ENCODE peak calls at places on chromosomes 13 and 19, in nine cellular contexts. N is stomach, X is suprapubic skin, Y is sigmoid colon, G is HCT116, V is transverse colon, Z is K562, C is GM12878, R is breast epithelium. F is an unnamed sample.

GRCh38 chr13:22506286-22506685 is 674.5 kb upstream of the SGCG start:
- DNase-seq in N (no peak), X (no peak), Y (no peak), G (no peak), V (no peak), Z (no peak), C (no peak), R (no peak), F (no peak)

GRCh38 chr19:6108721-6109633 is 1.3 kb downstream of the RFX2 start:
- DNase-seq in N (peak), X (no peak), Y (peak), G (no peak), V (peak), Z (peak), C (no peak), R (peak), F (no peak)

GRCh38 chr13:72290962-72291681 is 424.1 kb upstream of the DACH1 start:
- DNase-seq in N (no peak), X (no peak), Y (no peak), G (peak), V (no peak), Z (no peak), C (no peak), R (no peak), F (no peak)

GRCh38 chr19:6967962-6968361 is 53.3 kb downstream of the MBD3L2B start:
- DNase-seq in N (no peak), X (no peak), Y (no peak), G (no peak), V (no peak), Z (no peak), C (no peak), R (no peak), F (no peak)

GRCh38 chr13:91312324-91312723 is 35.2 kb upstream of the MIR17HG start:
- DNase-seq in N (no peak), X (no peak), Y (no peak), G (no peak), V (no peak), Z (no peak), C (no peak), R (no peak), F (no peak)

GRCh38 chr19:3266792-3267469 is 42.5 kb downstream of the CELF5 start:
- DNase-seq in N (no peak), X (no peak), Y (no peak), G (no peak), V (no peak), Z (peak), C (no peak), R (peak), F (no peak)

GRCh38 chr13:54750521-54750920 is 1721.9 kb downstream of the OLFM4 start:
- DNase-seq in N (no peak), X (no peak), Y (no peak), G (no peak), V (no peak), Z (no peak), C (no peak), R (no peak), F (no peak)

GRCh38 chr13:74136089-74136658 is 2.0 kb upstream of the KLF12 start:
- DNase-seq in N (peak), X (no peak), Y (peak), G (no peak), V (peak), Z (no peak), C (no peak), R (no peak), F (no peak)

GRCh38 chr13:100510208-100510997 is 78.2 kb downstream of the GGACT start:
- DNase-seq in N (no peak), X (no peak), Y (no peak), G (no peak), V (no peak), Z (no peak), C (no peak), R (no peak), F (no peak)

GRCh38 chr13:79455331-79455730 is 25.6 kb upstream of the NDFIP2 start:
- DNase-seq in N (no peak), X (no peak), Y (no peak), G (no peak), V (no peak), Z (no peak), C (no peak), R (no peak), F (no peak)

GRCh38 chr19:45919678-45920077 is 5.1 kb upstream of the NANOS2 start:
- DNase-seq in N (no peak), X (no peak), Y (no peak), G (no peak), V (no peak), Z (no peak), C (no peak), R (peak), F (no peak)

GRCh38 chr19:29211562-29212416 is 1.2 kb downstream of the UQCRFS1 start:
- DNase-seq in N (no peak), X (no peak), Y (no peak), G (no peak), V (peak), Z (peak), C (no peak), R (no peak), F (no peak)

GRCh38 chr13:112178769-112179168 is 111.8 kb downstream of the SOX1 start:
- DNase-seq in N (no peak), X (peak), Y (no peak), G (no peak), V (no peak), Z (no peak), C (no peak), R (no peak), F (no peak)

GRCh38 chr19:2808129-2808941 is 11.3 kb upstream of the ZNF554 start:
- DNase-seq in N (no peak), X (no peak), Y (no peak), G (no peak), V (no peak), Z (no peak), C (no peak), R (no peak), F (peak)

DNA sequence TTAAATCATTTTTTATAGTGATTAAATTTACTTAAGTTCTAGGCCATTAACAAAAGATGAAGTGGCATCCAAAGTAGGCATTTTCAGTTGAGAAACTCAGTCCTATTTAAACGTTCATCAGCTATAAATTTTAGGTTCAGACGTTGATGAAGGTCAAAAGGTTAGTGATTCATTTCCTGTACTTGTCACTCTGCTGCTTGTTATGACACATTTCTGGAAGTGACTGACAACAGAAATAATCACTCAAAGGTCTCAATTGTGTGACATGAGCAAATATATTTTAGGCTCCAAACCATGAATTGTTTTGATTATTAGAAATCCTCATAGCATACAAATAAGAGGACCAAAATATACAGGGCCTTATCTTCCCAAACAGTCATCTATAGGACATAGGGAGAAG is 10.3 kb upstream of the EDNRB start:
- DNase-seq in N (no peak), X (no peak), Y (no peak), G (no peak), V (no peak), Z (no peak), C (peak), R (no peak), F (no peak)
- TF ChIP-seq POLR2AphosphoS5 in N (no peak), X (no peak), Y (no peak), G (no peak), V (no peak), Z (no peak), C (no peak), R (no peak), F (no peak)

GRCh38 chr19:35628565-35629331 is at the start of gene RBM42:
- DNase-seq in N (peak), X (peak), Y (peak), G (peak), V (peak), Z (peak), C (peak), R (peak), F (peak)
- TF ChIP-seq POLR2A in N (no peak), X (peak), Y (peak), G (peak), V (peak), Z (peak), C (peak), R (peak), F (no peak)

GRCh38 chr19:16033721-16034120 is 42.6 kb upstream of the TPM4 start:
- DNase-seq in N (peak), X (no peak), Y (peak), G (no peak), V (no peak), Z (peak), C (no peak), R (no peak), F (no peak)
- TF ChIP-seq POLR2AphosphoS5 in N (no peak), X (no peak), Y (no peak), G (no peak), V (no peak), Z (no peak), C (no peak), R (no peak), F (no peak)

GRCh38 chr19:18433039-18433691 is 4.8 kb downstream of the ISYNA1 start:
- DNase-seq in N (no peak), X (no peak), Y (peak), G (no peak), V (no peak), Z (peak), C (no peak), R (no peak), F (no peak)
- TF ChIP-seq POLR2A in N (no peak), X (no peak), Y (no peak), G (no peak), V (no peak), Z (peak), C (peak), R (no peak), F (no peak)

DNA sequence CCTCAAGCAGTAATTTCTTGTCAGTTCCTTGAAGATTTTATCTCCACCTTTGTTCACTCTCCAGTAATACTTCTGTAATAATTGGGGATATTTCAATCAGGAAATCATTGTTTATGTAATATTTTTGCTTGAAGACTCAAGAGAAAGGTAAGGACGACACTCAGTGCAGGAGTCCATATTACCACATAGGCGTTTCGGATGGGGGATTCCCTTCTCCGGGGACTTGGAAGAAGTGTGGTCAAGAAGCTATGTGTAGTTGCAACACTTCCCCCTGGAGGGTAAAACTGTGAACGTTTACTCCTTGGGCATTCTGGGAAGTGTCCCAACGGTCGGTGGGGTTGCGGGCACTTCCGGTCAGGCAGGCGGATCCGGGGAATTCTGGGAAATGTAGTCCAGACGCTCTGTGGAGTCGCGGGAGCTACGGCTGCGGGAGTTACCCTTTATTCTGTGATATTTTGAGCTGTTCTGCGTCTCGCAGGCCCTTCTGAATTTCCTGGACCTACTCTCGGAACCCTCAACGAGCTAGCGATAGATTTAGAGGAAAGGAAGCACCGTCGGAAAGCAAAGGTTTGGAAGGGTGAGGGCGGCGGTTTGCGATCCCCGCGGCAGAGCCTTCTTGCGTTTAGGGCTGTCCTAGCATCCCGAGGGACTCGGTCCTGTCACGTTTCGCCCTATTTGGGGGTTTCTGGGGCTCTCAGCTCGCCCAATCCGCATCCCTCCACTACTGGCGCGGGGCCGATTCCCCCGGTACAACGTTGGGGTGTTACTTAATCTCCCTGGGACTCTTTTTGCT is at the start of gene ZNF221:
- DNase-seq in N (peak), X (peak), Y (peak), G (peak), V (peak), Z (peak), C (peak), R (peak), F (peak)
- TF ChIP-seq POLR2AphosphoS5 in N (peak), X (peak), Y (peak), G (peak), V (peak), Z (peak), C (peak), R (peak), F (no peak)

DNA sequence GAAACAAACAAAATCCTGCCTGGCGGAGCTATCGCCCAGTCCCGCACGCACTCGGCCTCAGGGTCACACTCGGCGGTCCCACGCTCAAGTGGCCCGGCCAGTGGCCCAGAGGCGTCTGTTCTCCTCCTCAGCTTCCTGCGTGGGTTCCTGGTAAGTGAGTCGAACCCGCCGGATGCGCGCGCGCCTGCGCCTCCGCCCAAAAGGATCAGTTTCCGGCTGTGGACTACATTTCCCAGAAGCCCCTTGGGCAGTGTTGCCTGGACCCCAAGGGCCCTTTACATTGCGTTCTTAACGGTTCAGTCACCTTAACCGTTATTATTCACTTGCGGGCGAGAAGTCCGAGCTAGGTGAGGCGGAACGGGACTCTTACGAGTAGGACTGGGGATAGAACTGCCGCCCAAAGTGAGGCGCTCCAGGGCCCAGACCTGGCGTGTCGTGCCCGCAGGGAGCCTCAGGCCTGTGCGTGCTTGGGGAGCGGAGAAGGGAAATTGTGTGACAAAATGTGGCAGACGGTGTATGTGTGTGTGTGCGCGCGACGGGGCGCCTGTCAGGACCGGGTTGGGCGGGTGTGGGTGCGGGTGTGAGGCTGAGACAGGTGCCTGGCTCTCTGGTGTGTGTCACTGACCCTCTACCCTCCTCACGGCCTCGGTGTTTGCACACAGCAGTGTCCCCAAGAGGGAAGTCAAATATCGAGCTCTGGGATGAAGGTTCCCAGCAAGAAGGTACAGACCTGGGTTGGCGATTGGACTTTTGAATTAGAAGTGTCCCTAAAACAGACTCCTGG is at the start of gene ZNF546:
- DNase-seq in N (peak), X (peak), Y (peak), G (peak), V (peak), Z (peak), C (peak), R (peak), F (peak)
- TF ChIP-seq POLR2A in N (peak), X (no peak), Y (peak), G (peak), V (peak), Z (peak), C (peak), R (peak), F (peak)

GRCh38 chr19:35722897-35723296 is 5.1 kb downstream of the KMT2B start:
- DNase-seq in N (no peak), X (no peak), Y (no peak), G (no peak), V (no peak), Z (no peak), C (no peak), R (no peak), F (no peak)
- TF ChIP-seq POLR2AphosphoS5 in N (no peak), X (no peak), Y (no peak), G (no peak), V (no peak), Z (no peak), C (no peak), R (no peak), F (no peak)

F was measured in GM12891.